ENCODE peak calls at places on chromosomes 3 and 15, in eight cellular contexts. One of them, this sample, is unnamed.
A peak's percentile ranks its signal among the peaks of the same experiment; 100 is the strongest.

GRCh38 chr3:177470200-177470941 is 273.1 kb upstream of the TBL1XR1 start:
- DNase-seq in tibial nerve: no peak
- DNase-seq in GM13976: no peak
- DNase-seq in HT-29: no peak
- DNase-seq in AG09319: no peak
- DNase-seq in NCI-H2029: no peak
- DNase-seq in lower leg skin: no peak
- DNase-seq in activated effector memory CD4-positive, alpha-beta T cell treated with Interleukin-2 at 50 U/mL for 16 hours: no peak
- DNase-seq in this sample: no peak

GRCh38 chr3:25812644-25813043 is 22.8 kb downstream of the OXSM start:
- DNase-seq in tibial nerve: no peak
- DNase-seq in GM13976: no peak
- DNase-seq in HT-29: no peak
- DNase-seq in AG09319: no peak
- DNase-seq in NCI-H2029: no peak
- DNase-seq in lower leg skin: no peak
- DNase-seq in activated effector memory CD4-positive, alpha-beta T cell treated with Interleukin-2 at 50 U/mL for 16 hours: no peak
- DNase-seq in this sample: no peak

GRCh38 chr3:194009019-194009418 is 126.9 kb upstream of the HES1 start:
- DNase-seq in tibial nerve: no peak
- DNase-seq in GM13976: no peak
- DNase-seq in HT-29: no peak
- DNase-seq in AG09319: no peak
- DNase-seq in NCI-H2029: no peak
- DNase-seq in lower leg skin: no peak
- DNase-seq in activated effector memory CD4-positive, alpha-beta T cell treated with Interleukin-2 at 50 U/mL for 16 hours: no peak
- DNase-seq in this sample: no peak

GRCh38 chr3:167318996-167319615 is 61.0 kb downstream of the ZBBX start:
- DNase-seq in tibial nerve: no peak
- DNase-seq in GM13976: no peak
- DNase-seq in HT-29: peak; percentile 24
- DNase-seq in AG09319: no peak
- DNase-seq in NCI-H2029: no peak
- DNase-seq in lower leg skin: no peak
- DNase-seq in activated effector memory CD4-positive, alpha-beta T cell treated with Interleukin-2 at 50 U/mL for 16 hours: no peak
- DNase-seq in this sample: no peak

GRCh38 chr15:95668201-95668600 is 662.3 kb upstream of the NR2F2 start:
- DNase-seq in tibial nerve: no peak
- DNase-seq in GM13976: no peak
- DNase-seq in HT-29: no peak
- DNase-seq in AG09319: no peak
- DNase-seq in NCI-H2029: no peak
- DNase-seq in lower leg skin: no peak
- DNase-seq in activated effector memory CD4-positive, alpha-beta T cell treated with Interleukin-2 at 50 U/mL for 16 hours: no peak
- DNase-seq in this sample: no peak

GRCh38 chr3:157130138-157130880 is 29.6 kb downstream of the CCNL1 start:
- DNase-seq in tibial nerve: peak; percentile 54
- DNase-seq in GM13976: peak; percentile 48
- DNase-seq in HT-29: peak; percentile 98
- DNase-seq in AG09319: no peak
- DNase-seq in NCI-H2029: peak; percentile 38
- DNase-seq in lower leg skin: peak; percentile 87
- DNase-seq in activated effector memory CD4-positive, alpha-beta T cell treated with Interleukin-2 at 50 U/mL for 16 hours: peak; percentile 74
- DNase-seq in this sample: peak; percentile 44

GRCh38 chr3:105353485-105354161 is 13.1 kb upstream of the ALCAM start:
- DNase-seq in tibial nerve: no peak
- DNase-seq in GM13976: no peak
- DNase-seq in HT-29: no peak
- DNase-seq in AG09319: no peak
- DNase-seq in NCI-H2029: no peak
- DNase-seq in lower leg skin: peak; percentile 83
- DNase-seq in activated effector memory CD4-positive, alpha-beta T cell treated with Interleukin-2 at 50 U/mL for 16 hours: no peak
- DNase-seq in this sample: peak; percentile 39

GRCh38 chr3:129942296-129942695 is 32.2 kb upstream of the TRH start:
- DNase-seq in tibial nerve: peak; percentile 26
- DNase-seq in GM13976: peak; percentile 75
- DNase-seq in HT-29: peak; percentile 88
- DNase-seq in AG09319: peak; percentile 11
- DNase-seq in NCI-H2029: peak; percentile 12
- DNase-seq in lower leg skin: peak; percentile 86
- DNase-seq in activated effector memory CD4-positive, alpha-beta T cell treated with Interleukin-2 at 50 U/mL for 16 hours: no peak
- DNase-seq in this sample: peak; percentile 68

GRCh38 chr3:20478407-20478806 is 292.4 kb upstream of the SGO1 start:
- DNase-seq in tibial nerve: no peak
- DNase-seq in GM13976: no peak
- DNase-seq in HT-29: no peak
- DNase-seq in AG09319: no peak
- DNase-seq in NCI-H2029: no peak
- DNase-seq in lower leg skin: no peak
- DNase-seq in activated effector memory CD4-positive, alpha-beta T cell treated with Interleukin-2 at 50 U/mL for 16 hours: no peak
- DNase-seq in this sample: no peak

GRCh38 chr15:74988007-74988800 is 7.2 kb upstream of the SCAMP5 start:
- DNase-seq in tibial nerve: no peak
- DNase-seq in GM13976: no peak
- DNase-seq in HT-29: peak; percentile 79
- DNase-seq in AG09319: no peak
- DNase-seq in NCI-H2029: peak; percentile 17
- DNase-seq in lower leg skin: no peak
- DNase-seq in activated effector memory CD4-positive, alpha-beta T cell treated with Interleukin-2 at 50 U/mL for 16 hours: no peak
- DNase-seq in this sample: peak; percentile 57

GRCh38 chr3:122621112-122621511 is 43.7 kb downstream of the PARP15 start:
- DNase-seq in tibial nerve: no peak
- DNase-seq in GM13976: peak; percentile 37
- DNase-seq in HT-29: no peak
- DNase-seq in AG09319: no peak
- DNase-seq in NCI-H2029: no peak
- DNase-seq in lower leg skin: no peak
- DNase-seq in activated effector memory CD4-positive, alpha-beta T cell treated with Interleukin-2 at 50 U/mL for 16 hours: no peak
- DNase-seq in this sample: no peak

GRCh38 chr3:141738636-141739363 is 702 bp downstream of the RNF7 start:
- DNase-seq in tibial nerve: no peak
- DNase-seq in GM13976: peak; percentile 34
- DNase-seq in HT-29: peak; percentile 71
- DNase-seq in AG09319: no peak
- DNase-seq in NCI-H2029: no peak
- DNase-seq in lower leg skin: peak; percentile 88
- DNase-seq in activated effector memory CD4-positive, alpha-beta T cell treated with Interleukin-2 at 50 U/mL for 16 hours: no peak
- DNase-seq in this sample: peak; percentile 49

GRCh38 chr3:66508461-66508860 is 7.6 kb upstream of the LRIG1 start:
- DNase-seq in tibial nerve: no peak
- DNase-seq in GM13976: no peak
- DNase-seq in HT-29: no peak
- DNase-seq in AG09319: no peak
- DNase-seq in NCI-H2029: no peak
- DNase-seq in lower leg skin: no peak
- DNase-seq in activated effector memory CD4-positive, alpha-beta T cell treated with Interleukin-2 at 50 U/mL for 16 hours: no peak
- DNase-seq in this sample: no peak

GRCh38 chr3:172673210-172673679 is 37.6 kb downstream of the NCEH1 start:
- DNase-seq in tibial nerve: no peak
- DNase-seq in GM13976: peak; percentile 55
- DNase-seq in HT-29: peak; percentile 95
- DNase-seq in AG09319: peak; percentile 22
- DNase-seq in NCI-H2029: peak; percentile 69
- DNase-seq in lower leg skin: no peak
- DNase-seq in activated effector memory CD4-positive, alpha-beta T cell treated with Interleukin-2 at 50 U/mL for 16 hours: peak; percentile 12
- DNase-seq in this sample: peak; percentile 49

GRCh38 chr3:159075302-159075701 is 273.4 kb downstream of the MFSD1 start:
- DNase-seq in tibial nerve: no peak
- DNase-seq in GM13976: no peak
- DNase-seq in HT-29: no peak
- DNase-seq in AG09319: no peak
- DNase-seq in NCI-H2029: no peak
- DNase-seq in lower leg skin: no peak
- DNase-seq in activated effector memory CD4-positive, alpha-beta T cell treated with Interleukin-2 at 50 U/mL for 16 hours: no peak
- DNase-seq in this sample: no peak

GRCh38 chr3:177357352-177358084 is 160.2 kb upstream of the TBL1XR1 start:
- DNase-seq in tibial nerve: no peak
- DNase-seq in GM13976: no peak
- DNase-seq in HT-29: peak; percentile 94
- DNase-seq in AG09319: no peak
- DNase-seq in NCI-H2029: peak; percentile 73
- DNase-seq in lower leg skin: peak; percentile 74
- DNase-seq in activated effector memory CD4-positive, alpha-beta T cell treated with Interleukin-2 at 50 U/mL for 16 hours: no peak
- DNase-seq in this sample: peak; percentile 94

GRCh38 chr3:114660808-114661207 is 367.0 kb downstream of the TIGIT start:
- DNase-seq in tibial nerve: no peak
- DNase-seq in GM13976: no peak
- DNase-seq in HT-29: no peak
- DNase-seq in AG09319: no peak
- DNase-seq in NCI-H2029: no peak
- DNase-seq in lower leg skin: no peak
- DNase-seq in activated effector memory CD4-positive, alpha-beta T cell treated with Interleukin-2 at 50 U/mL for 16 hours: no peak
- DNase-seq in this sample: no peak

GRCh38 chr3:192514081-192514753 is 213.1 kb downstream of the FGF12 start:
- DNase-seq in tibial nerve: no peak
- DNase-seq in GM13976: peak; percentile 18
- DNase-seq in HT-29: no peak
- DNase-seq in AG09319: no peak
- DNase-seq in NCI-H2029: peak; percentile 31
- DNase-seq in lower leg skin: no peak
- DNase-seq in activated effector memory CD4-positive, alpha-beta T cell treated with Interleukin-2 at 50 U/mL for 16 hours: no peak
- DNase-seq in this sample: peak; percentile 26

GRCh38 chr3:53046171-53047170 is 598 bp upstream of the SFMBT1 start:
- DNase-seq in tibial nerve: peak; percentile 30
- DNase-seq in GM13976: peak; percentile 75
- DNase-seq in HT-29: peak; percentile 64
- DNase-seq in AG09319: no peak
- DNase-seq in NCI-H2029: no peak
- DNase-seq in lower leg skin: peak; percentile 95
- DNase-seq in activated effector memory CD4-positive, alpha-beta T cell treated with Interleukin-2 at 50 U/mL for 16 hours: peak; percentile 58
- DNase-seq in this sample: peak; percentile 30

GRCh38 chr3:94440767-94441493 is 378.1 kb downstream of the NSUN3 start:
- DNase-seq in tibial nerve: no peak
- DNase-seq in GM13976: no peak
- DNase-seq in HT-29: peak; percentile 40
- DNase-seq in AG09319: no peak
- DNase-seq in NCI-H2029: no peak
- DNase-seq in lower leg skin: no peak
- DNase-seq in activated effector memory CD4-positive, alpha-beta T cell treated with Interleukin-2 at 50 U/mL for 16 hours: no peak
- DNase-seq in this sample: peak; percentile 66

GRCh38 chr3:122587572-122587971 is 10.1 kb downstream of the PARP15 start:
- DNase-seq in tibial nerve: no peak
- DNase-seq in GM13976: no peak
- DNase-seq in HT-29: no peak
- DNase-seq in AG09319: no peak
- DNase-seq in NCI-H2029: no peak
- DNase-seq in lower leg skin: no peak
- DNase-seq in activated effector memory CD4-positive, alpha-beta T cell treated with Interleukin-2 at 50 U/mL for 16 hours: no peak
- DNase-seq in this sample: no peak

GRCh38 chr15:70768247-70768883 is 5.0 kb upstream of the UACA start:
- DNase-seq in tibial nerve: no peak
- DNase-seq in GM13976: peak; percentile 40
- DNase-seq in HT-29: no peak
- DNase-seq in AG09319: no peak
- DNase-seq in NCI-H2029: peak; percentile 8
- DNase-seq in lower leg skin: no peak
- DNase-seq in activated effector memory CD4-positive, alpha-beta T cell treated with Interleukin-2 at 50 U/mL for 16 hours: no peak
- DNase-seq in this sample: no peak

GRCh38 chr3:174242311-174243041 is 616.7 kb upstream of the NAALADL2 start:
- DNase-seq in tibial nerve: no peak
- DNase-seq in GM13976: no peak
- DNase-seq in HT-29: no peak
- DNase-seq in AG09319: no peak
- DNase-seq in NCI-H2029: no peak
- DNase-seq in lower leg skin: no peak
- DNase-seq in activated effector memory CD4-positive, alpha-beta T cell treated with Interleukin-2 at 50 U/mL for 16 hours: no peak
- DNase-seq in this sample: no peak

GRCh38 chr15:76336254-76337046 is at the start of gene ISL2:
- DNase-seq in tibial nerve: no peak
- DNase-seq in GM13976: peak; percentile 95
- DNase-seq in HT-29: no peak
- DNase-seq in AG09319: peak; percentile 37
- DNase-seq in NCI-H2029: no peak
- DNase-seq in lower leg skin: peak; percentile 92
- DNase-seq in activated effector memory CD4-positive, alpha-beta T cell treated with Interleukin-2 at 50 U/mL for 16 hours: no peak
- DNase-seq in this sample: peak; percentile 100

GRCh38 chr3:126507886-126508285 is 9.7 kb downstream of the UROC1 start:
- DNase-seq in tibial nerve: no peak
- DNase-seq in GM13976: no peak
- DNase-seq in HT-29: no peak
- DNase-seq in AG09319: no peak
- DNase-seq in NCI-H2029: no peak
- DNase-seq in lower leg skin: no peak
- DNase-seq in activated effector memory CD4-positive, alpha-beta T cell treated with Interleukin-2 at 50 U/mL for 16 hours: no peak
- DNase-seq in this sample: no peak

GRCh38 chr3:52079958-52080357 is 23.6 kb upstream of the DUSP7 start:
- DNase-seq in tibial nerve: no peak
- DNase-seq in GM13976: no peak
- DNase-seq in HT-29: no peak
- DNase-seq in AG09319: no peak
- DNase-seq in NCI-H2029: no peak
- DNase-seq in lower leg skin: no peak
- DNase-seq in activated effector memory CD4-positive, alpha-beta T cell treated with Interleukin-2 at 50 U/mL for 16 hours: no peak
- DNase-seq in this sample: no peak

GRCh38 chr3:99878005-99878404 is 60.3 kb downstream of the CMSS1 start:
- DNase-seq in tibial nerve: no peak
- DNase-seq in GM13976: no peak
- DNase-seq in HT-29: peak; percentile 64
- DNase-seq in AG09319: no peak
- DNase-seq in NCI-H2029: no peak
- DNase-seq in lower leg skin: no peak
- DNase-seq in activated effector memory CD4-positive, alpha-beta T cell treated with Interleukin-2 at 50 U/mL for 16 hours: no peak
- DNase-seq in this sample: peak; percentile 53

GRCh38 chr15:92167413-92167950 is 226.2 kb upstream of the ST8SIA2 start:
- DNase-seq in tibial nerve: no peak
- DNase-seq in GM13976: no peak
- DNase-seq in HT-29: peak; percentile 43
- DNase-seq in AG09319: no peak
- DNase-seq in NCI-H2029: no peak
- DNase-seq in lower leg skin: no peak
- DNase-seq in activated effector memory CD4-positive, alpha-beta T cell treated with Interleukin-2 at 50 U/mL for 16 hours: no peak
- DNase-seq in this sample: no peak

GRCh38 chr15:25700916-25701315 is 162.2 kb downstream of the ATP10A start:
- DNase-seq in tibial nerve: no peak
- DNase-seq in GM13976: no peak
- DNase-seq in HT-29: no peak
- DNase-seq in AG09319: no peak
- DNase-seq in NCI-H2029: no peak
- DNase-seq in lower leg skin: peak; percentile 69
- DNase-seq in activated effector memory CD4-positive, alpha-beta T cell treated with Interleukin-2 at 50 U/mL for 16 hours: no peak
- DNase-seq in this sample: no peak

GRCh38 chr3:167375478-167375877 is 4.6 kb downstream of the ZBBX start:
- DNase-seq in tibial nerve: no peak
- DNase-seq in GM13976: no peak
- DNase-seq in HT-29: no peak
- DNase-seq in AG09319: no peak
- DNase-seq in NCI-H2029: no peak
- DNase-seq in lower leg skin: no peak
- DNase-seq in activated effector memory CD4-positive, alpha-beta T cell treated with Interleukin-2 at 50 U/mL for 16 hours: no peak
- DNase-seq in this sample: no peak

GRCh38 chr3:190026154-190026553 is 94.5 kb downstream of the P3H2 start:
- DNase-seq in tibial nerve: no peak
- DNase-seq in GM13976: no peak
- DNase-seq in HT-29: no peak
- DNase-seq in AG09319: no peak
- DNase-seq in NCI-H2029: no peak
- DNase-seq in lower leg skin: no peak
- DNase-seq in activated effector memory CD4-positive, alpha-beta T cell treated with Interleukin-2 at 50 U/mL for 16 hours: no peak
- DNase-seq in this sample: no peak

GRCh38 chr15:78312956-78313355 is 13.5 kb upstream of the SKIC8 start:
- DNase-seq in tibial nerve: no peak
- DNase-seq in GM13976: no peak
- DNase-seq in HT-29: no peak
- DNase-seq in AG09319: no peak
- DNase-seq in NCI-H2029: no peak
- DNase-seq in lower leg skin: peak; percentile 70
- DNase-seq in activated effector memory CD4-positive, alpha-beta T cell treated with Interleukin-2 at 50 U/mL for 16 hours: no peak
- DNase-seq in this sample: no peak